ENCODE peak calls at places on chromosomes 13 and 19, in six cellular contexts. One of them, this sample, is unnamed.

GRCh38 chr13:65656740-65657329 is 1573.3 kb downstream of the PCDH9 start:
- DNase-seq in progenitor cell of endocrine pancreas: no peak
- DNase-seq in fibroblast of lung: peak
- DNase-seq in testis: no peak
- DNase-seq in HFF-Myc: no peak
- DNase-seq in naive thymus-derived CD8-positive, alpha-beta T cell: no peak
- DNase-seq in this sample: no peak

GRCh38 chr13:45209229-45209628 is 8.4 kb upstream of the KCTD4 start:
- DNase-seq in progenitor cell of endocrine pancreas: no peak
- DNase-seq in testis: no peak
- DNase-seq in naive thymus-derived CD8-positive, alpha-beta T cell: no peak
- DNase-seq in fibroblast of lung: peak
- DNase-seq in HFF-Myc: no peak
- DNase-seq in this sample: no peak

GRCh38 chr19:12581100-12581499 is 29.5 kb downstream of the ZNF490 start:
- DNase-seq in HFF-Myc: no peak
- DNase-seq in testis: no peak
- DNase-seq in progenitor cell of endocrine pancreas: no peak
- DNase-seq in fibroblast of lung: no peak
- DNase-seq in naive thymus-derived CD8-positive, alpha-beta T cell: no peak
- DNase-seq in this sample: no peak

GRCh38 chr13:102945324-102945815 is 99.5 kb downstream of the ERCC5 start:
- DNase-seq in fibroblast of lung: no peak
- DNase-seq in HFF-Myc: no peak
- DNase-seq in testis: no peak
- DNase-seq in progenitor cell of endocrine pancreas: no peak
- DNase-seq in naive thymus-derived CD8-positive, alpha-beta T cell: no peak
- DNase-seq in this sample: no peak

GRCh38 chr19:31018951-31019350 is 330.3 kb downstream of the TSHZ3 start:
- DNase-seq in testis: no peak
- DNase-seq in fibroblast of lung: no peak
- DNase-seq in HFF-Myc: no peak
- DNase-seq in naive thymus-derived CD8-positive, alpha-beta T cell: no peak
- DNase-seq in progenitor cell of endocrine pancreas: no peak
- DNase-seq in this sample: no peak

GRCh38 chr19:55116232-55117062 is 990 bp downstream of the PPP1R12C start:
- DNase-seq in HFF-Myc: no peak
- DNase-seq in naive thymus-derived CD8-positive, alpha-beta T cell: peak
- DNase-seq in fibroblast of lung: peak
- DNase-seq in progenitor cell of endocrine pancreas: no peak
- DNase-seq in testis: peak
- DNase-seq in this sample: peak

GRCh38 chr19:49533551-49534488 is 6.0 kb downstream of the RCN3 start:
- DNase-seq in testis: peak
- DNase-seq in fibroblast of lung: peak
- DNase-seq in naive thymus-derived CD8-positive, alpha-beta T cell: peak
- DNase-seq in progenitor cell of endocrine pancreas: peak
- DNase-seq in HFF-Myc: no peak
- DNase-seq in this sample: peak

GRCh38 chr13:29551214-29551613 is 44.3 kb downstream of the SLC7A1 start:
- DNase-seq in naive thymus-derived CD8-positive, alpha-beta T cell: no peak
- DNase-seq in testis: no peak
- DNase-seq in progenitor cell of endocrine pancreas: no peak
- DNase-seq in fibroblast of lung: no peak
- DNase-seq in HFF-Myc: no peak
- DNase-seq in this sample: no peak

GRCh38 chr13:86840250-86841191 is 830.6 kb upstream of the SLITRK5 start:
- DNase-seq in naive thymus-derived CD8-positive, alpha-beta T cell: no peak
- DNase-seq in fibroblast of lung: no peak
- DNase-seq in testis: no peak
- DNase-seq in HFF-Myc: no peak
- DNase-seq in progenitor cell of endocrine pancreas: no peak
- DNase-seq in this sample: no peak

GRCh38 chr19:40810160-40810559 is 11.2 kb downstream of the EGLN2 start:
- DNase-seq in progenitor cell of endocrine pancreas: no peak
- DNase-seq in fibroblast of lung: no peak
- DNase-seq in HFF-Myc: no peak
- DNase-seq in testis: no peak
- DNase-seq in naive thymus-derived CD8-positive, alpha-beta T cell: no peak
- DNase-seq in this sample: no peak

GRCh38 chr13:98457053-98457452 is 119.9 kb downstream of the STK24 start:
- DNase-seq in fibroblast of lung: no peak
- DNase-seq in progenitor cell of endocrine pancreas: no peak
- DNase-seq in HFF-Myc: no peak
- DNase-seq in naive thymus-derived CD8-positive, alpha-beta T cell: no peak
- DNase-seq in testis: no peak
- DNase-seq in this sample: no peak

GRCh38 chr19:290539-291521 is at the start of gene PLPP2:
- DNase-seq in naive thymus-derived CD8-positive, alpha-beta T cell: no peak
- DNase-seq in testis: peak
- DNase-seq in progenitor cell of endocrine pancreas: peak
- DNase-seq in HFF-Myc: no peak
- DNase-seq in fibroblast of lung: peak
- DNase-seq in this sample: no peak

GRCh38 chr13:28568286-28568685 is 73.4 kb upstream of the FLT1 start:
- DNase-seq in fibroblast of lung: peak
- DNase-seq in HFF-Myc: no peak
- DNase-seq in testis: peak
- DNase-seq in progenitor cell of endocrine pancreas: no peak
- DNase-seq in naive thymus-derived CD8-positive, alpha-beta T cell: no peak
- DNase-seq in this sample: peak

GRCh38 chr19:7751157-7751783 is 3.9 kb upstream of the CD209 start:
- DNase-seq in progenitor cell of endocrine pancreas: no peak
- DNase-seq in HFF-Myc: no peak
- DNase-seq in naive thymus-derived CD8-positive, alpha-beta T cell: peak
- DNase-seq in fibroblast of lung: no peak
- DNase-seq in testis: no peak
- DNase-seq in this sample: no peak

GRCh38 chr19:51093066-51093465 is 10.4 kb upstream of the KLK14 start:
- DNase-seq in testis: no peak
- DNase-seq in naive thymus-derived CD8-positive, alpha-beta T cell: no peak
- DNase-seq in progenitor cell of endocrine pancreas: no peak
- DNase-seq in fibroblast of lung: no peak
- DNase-seq in HFF-Myc: no peak
- DNase-seq in this sample: no peak

GRCh38 chr13:106376411-106377112 is 158.9 kb downstream of the EFNB2 start:
- DNase-seq in HFF-Myc: peak
- DNase-seq in naive thymus-derived CD8-positive, alpha-beta T cell: no peak
- DNase-seq in testis: peak
- DNase-seq in progenitor cell of endocrine pancreas: no peak
- DNase-seq in fibroblast of lung: peak
- DNase-seq in this sample: no peak

GRCh38 chr13:25886438-25887214 is 165.2 kb downstream of the SHISA2 start:
- DNase-seq in fibroblast of lung: peak
- DNase-seq in testis: no peak
- DNase-seq in progenitor cell of endocrine pancreas: no peak
- DNase-seq in HFF-Myc: no peak
- DNase-seq in naive thymus-derived CD8-positive, alpha-beta T cell: no peak
- DNase-seq in this sample: no peak

GRCh38 chr19:55149078-55150003 is at the start of gene TNNT1:
- DNase-seq in HFF-Myc: no peak
- DNase-seq in naive thymus-derived CD8-positive, alpha-beta T cell: no peak
- DNase-seq in testis: no peak
- DNase-seq in fibroblast of lung: no peak
- DNase-seq in progenitor cell of endocrine pancreas: no peak
- DNase-seq in this sample: peak

GRCh38 chr19:45175663-45176345 is 2.2 kb downstream of the TRAPPC6A start:
- DNase-seq in fibroblast of lung: no peak
- DNase-seq in progenitor cell of endocrine pancreas: no peak
- DNase-seq in naive thymus-derived CD8-positive, alpha-beta T cell: no peak
- DNase-seq in testis: no peak
- DNase-seq in HFF-Myc: no peak
- DNase-seq in this sample: no peak

GRCh38 chr13:82248713-82249112 is 1633.6 kb downstream of the SLITRK1 start:
- DNase-seq in progenitor cell of endocrine pancreas: no peak
- DNase-seq in naive thymus-derived CD8-positive, alpha-beta T cell: no peak
- DNase-seq in fibroblast of lung: no peak
- DNase-seq in testis: no peak
- DNase-seq in HFF-Myc: no peak
- DNase-seq in this sample: no peak

GRCh38 chr13:110624766-110625756 is 9.7 kb downstream of the NAXD start:
- DNase-seq in testis: no peak
- DNase-seq in naive thymus-derived CD8-positive, alpha-beta T cell: no peak
- DNase-seq in HFF-Myc: no peak
- DNase-seq in fibroblast of lung: no peak
- DNase-seq in progenitor cell of endocrine pancreas: no peak
- DNase-seq in this sample: no peak

GRCh38 chr19:56110515-56111448 is 10.3 kb downstream of the ZNF787 start:
- DNase-seq in progenitor cell of endocrine pancreas: no peak
- DNase-seq in naive thymus-derived CD8-positive, alpha-beta T cell: no peak
- DNase-seq in testis: peak
- DNase-seq in fibroblast of lung: peak
- DNase-seq in HFF-Myc: no peak
- DNase-seq in this sample: peak